ENCODE peak calls at places on chromosomes 12 and 14, in eight cellular contexts. One of them, this sample, is unnamed.

GRCh38 chr14:72554401-72554800 is 339.5 kb downstream of the DPF3 start:
- DNase-seq in GM23338: no peak
- DNase-seq in suprapubic skin: no peak
- DNase-seq in SK-N-SH: no peak
- DNase-seq in transverse colon: no peak
- DNase-seq in HepG2: no peak
- DNase-seq in upper lobe of left lung: no peak
- DNase-seq in Panc1: no peak
- DNase-seq in this sample: no peak

GRCh38 chr12:124445121-124445718 is 122.2 kb downstream of the NCOR2 start:
- DNase-seq in GM23338: no peak
- DNase-seq in suprapubic skin: no peak
- DNase-seq in SK-N-SH: no peak
- DNase-seq in transverse colon: no peak
- DNase-seq in HepG2: no peak
- DNase-seq in upper lobe of left lung: no peak
- DNase-seq in Panc1: no peak
- DNase-seq in this sample: no peak

GRCh38 chr12:115667116-115667515 is 610.4 kb downstream of the MED13L start:
- DNase-seq in GM23338: no peak
- DNase-seq in suprapubic skin: no peak
- DNase-seq in SK-N-SH: no peak
- DNase-seq in transverse colon: no peak
- DNase-seq in HepG2: no peak
- DNase-seq in upper lobe of left lung: no peak
- DNase-seq in Panc1: no peak
- DNase-seq in this sample: no peak

GRCh38 chr12:55757701-55758100 is 14.8 kb downstream of the GDF11 start:
- DNase-seq in GM23338: no peak
- DNase-seq in suprapubic skin: no peak
- DNase-seq in SK-N-SH: no peak
- DNase-seq in transverse colon: no peak
- DNase-seq in HepG2: no peak
- DNase-seq in upper lobe of left lung: no peak
- DNase-seq in Panc1: no peak
- DNase-seq in this sample: no peak

GRCh38 chr14:55707365-55707804 is 127.4 kb downstream of the KTN1 start:
- DNase-seq in GM23338: peak; percentile 53
- DNase-seq in suprapubic skin: no peak
- DNase-seq in SK-N-SH: no peak
- DNase-seq in transverse colon: no peak
- DNase-seq in HepG2: peak; percentile 31
- DNase-seq in upper lobe of left lung: no peak
- DNase-seq in Panc1: no peak
- DNase-seq in this sample: no peak

GRCh38 chr12:47795121-47795813 is 22.2 kb downstream of the SLC48A1 start:
- DNase-seq in GM23338: no peak
- DNase-seq in suprapubic skin: no peak
- DNase-seq in SK-N-SH: no peak
- DNase-seq in transverse colon: no peak
- DNase-seq in HepG2: no peak
- DNase-seq in upper lobe of left lung: no peak
- DNase-seq in Panc1: no peak
- DNase-seq in this sample: no peak

GRCh38 chr12:111093428-111094142 is 173.2 kb upstream of the MYL2 start:
- DNase-seq in GM23338: no peak
- DNase-seq in suprapubic skin: no peak
- DNase-seq in SK-N-SH: no peak
- DNase-seq in transverse colon: no peak
- DNase-seq in HepG2: no peak
- DNase-seq in upper lobe of left lung: no peak
- DNase-seq in Panc1: no peak
- DNase-seq in this sample: no peak

GRCh38 chr12:92110083-92110640 is 35.5 kb downstream of the BTG1 start:
- DNase-seq in GM23338: no peak
- DNase-seq in suprapubic skin: no peak
- DNase-seq in SK-N-SH: no peak
- DNase-seq in transverse colon: no peak
- DNase-seq in HepG2: no peak
- DNase-seq in upper lobe of left lung: no peak
- DNase-seq in Panc1: no peak
- DNase-seq in this sample: no peak

GRCh38 chr14:50759800-50760543 is 71.0 kb downstream of the NIN start:
- DNase-seq in GM23338: no peak
- DNase-seq in suprapubic skin: no peak
- DNase-seq in SK-N-SH: no peak
- DNase-seq in transverse colon: no peak
- DNase-seq in HepG2: no peak
- DNase-seq in upper lobe of left lung: no peak
- DNase-seq in Panc1: no peak
- DNase-seq in this sample: no peak

GRCh38 chr12:67540920-67541624 is 107.5 kb upstream of the DYRK2 start:
- DNase-seq in GM23338: no peak
- DNase-seq in suprapubic skin: no peak
- DNase-seq in SK-N-SH: no peak
- DNase-seq in transverse colon: no peak
- DNase-seq in HepG2: no peak
- DNase-seq in upper lobe of left lung: no peak
- DNase-seq in Panc1: no peak
- DNase-seq in this sample: no peak

GRCh38 chr14:104889374-104889755 is 24.3 kb downstream of the CEP170B start:
- DNase-seq in GM23338: no peak
- DNase-seq in suprapubic skin: no peak
- DNase-seq in SK-N-SH: no peak
- DNase-seq in transverse colon: no peak
- DNase-seq in HepG2: no peak
- DNase-seq in upper lobe of left lung: no peak
- DNase-seq in Panc1: no peak
- DNase-seq in this sample: no peak

GRCh38 chr12:85457026-85457425 is 177.0 kb downstream of the ALX1 start:
- DNase-seq in GM23338: no peak
- DNase-seq in suprapubic skin: no peak
- DNase-seq in SK-N-SH: no peak
- DNase-seq in transverse colon: no peak
- DNase-seq in HepG2: no peak
- DNase-seq in upper lobe of left lung: no peak
- DNase-seq in Panc1: no peak
- DNase-seq in this sample: no peak

GRCh38 chr12:83537428-83538053 is 850.8 kb downstream of the TMTC2 start:
- DNase-seq in GM23338: no peak
- DNase-seq in suprapubic skin: no peak
- DNase-seq in SK-N-SH: no peak
- DNase-seq in transverse colon: no peak
- DNase-seq in HepG2: no peak
- DNase-seq in upper lobe of left lung: no peak
- DNase-seq in Panc1: no peak
- DNase-seq in this sample: no peak

GRCh38 chr12:120844768-120845449 is 59.2 kb downstream of the SPPL3 start:
- DNase-seq in GM23338: no peak
- DNase-seq in suprapubic skin: no peak
- DNase-seq in SK-N-SH: no peak
- DNase-seq in transverse colon: no peak
- DNase-seq in HepG2: no peak
- DNase-seq in upper lobe of left lung: no peak
- DNase-seq in Panc1: no peak
- DNase-seq in this sample: no peak

GRCh38 chr14:52025952-52026510 is 36.7 kb downstream of the RTRAF start:
- DNase-seq in GM23338: no peak
- DNase-seq in suprapubic skin: no peak
- DNase-seq in SK-N-SH: no peak
- DNase-seq in transverse colon: no peak
- DNase-seq in HepG2: no peak
- DNase-seq in upper lobe of left lung: no peak
- DNase-seq in Panc1: no peak
- DNase-seq in this sample: no peak

GRCh38 chr12:23399402-23399933 is 550.0 kb downstream of the SOX5 start:
- DNase-seq in GM23338: peak; percentile 23
- DNase-seq in suprapubic skin: no peak
- DNase-seq in SK-N-SH: peak; percentile 38
- DNase-seq in transverse colon: no peak
- DNase-seq in HepG2: no peak
- DNase-seq in upper lobe of left lung: no peak
- DNase-seq in Panc1: no peak
- DNase-seq in this sample: no peak

GRCh38 chr14:104095426-104096310 is 10.2 kb downstream of the ASPG start:
- DNase-seq in GM23338: no peak
- DNase-seq in suprapubic skin: no peak
- DNase-seq in SK-N-SH: no peak
- DNase-seq in transverse colon: peak; percentile 8
- DNase-seq in HepG2: no peak
- DNase-seq in upper lobe of left lung: no peak
- DNase-seq in Panc1: no peak
- DNase-seq in this sample: no peak

GRCh38 chr14:24135584-24135833 is 485 bp upstream of the PSME1 start:
- DNase-seq in GM23338: no peak
- DNase-seq in suprapubic skin: no peak
- DNase-seq in SK-N-SH: no peak
- DNase-seq in transverse colon: no peak
- DNase-seq in HepG2: no peak
- DNase-seq in upper lobe of left lung: no peak
- DNase-seq in Panc1: no peak
- DNase-seq in this sample: no peak

GRCh38 chr14:75972729-75973480 is 8.9 kb downstream of the TGFB3 start:
- DNase-seq in GM23338: peak; percentile 24
- DNase-seq in suprapubic skin: no peak
- DNase-seq in SK-N-SH: peak; percentile 71
- DNase-seq in transverse colon: no peak
- DNase-seq in HepG2: no peak
- DNase-seq in upper lobe of left lung: no peak
- DNase-seq in Panc1: no peak
- DNase-seq in this sample: no peak

GRCh38 chr12:49798248-49798647 is 30.0 kb downstream of the NCKAP5L start:
- DNase-seq in GM23338: no peak
- DNase-seq in suprapubic skin: no peak
- DNase-seq in SK-N-SH: no peak
- DNase-seq in transverse colon: no peak
- DNase-seq in HepG2: no peak
- DNase-seq in upper lobe of left lung: no peak
- DNase-seq in Panc1: no peak
- DNase-seq in this sample: no peak
- TF ChIP-seq POLR2AphosphoS5 in GM23338: no peak
- TF ChIP-seq POLR2AphosphoS5 in suprapubic skin: no peak
- TF ChIP-seq POLR2AphosphoS5 in SK-N-SH: no peak
- TF ChIP-seq POLR2AphosphoS5 in transverse colon: no peak
- TF ChIP-seq POLR2AphosphoS5 in HepG2: no peak
- TF ChIP-seq POLR2AphosphoS5 in upper lobe of left lung: no peak
- TF ChIP-seq POLR2AphosphoS5 in Panc1: no peak
- TF ChIP-seq POLR2AphosphoS5 in this sample: no peak

GRCh38 chr12:80470403-80470802 is 26.4 kb downstream of the PTPRQ start:
- DNase-seq in GM23338: peak; percentile 52
- DNase-seq in suprapubic skin: no peak
- DNase-seq in SK-N-SH: no peak
- DNase-seq in transverse colon: no peak
- DNase-seq in HepG2: no peak
- DNase-seq in upper lobe of left lung: no peak
- DNase-seq in Panc1: no peak
- DNase-seq in this sample: no peak
- TF ChIP-seq POLR2AphosphoS5 in GM23338: no peak
- TF ChIP-seq POLR2AphosphoS5 in suprapubic skin: no peak
- TF ChIP-seq POLR2AphosphoS5 in SK-N-SH: no peak
- TF ChIP-seq POLR2AphosphoS5 in transverse colon: no peak
- TF ChIP-seq POLR2AphosphoS5 in HepG2: no peak
- TF ChIP-seq POLR2AphosphoS5 in upper lobe of left lung: no peak
- TF ChIP-seq POLR2AphosphoS5 in Panc1: no peak
- TF ChIP-seq POLR2AphosphoS5 in this sample: no peak

DNA sequence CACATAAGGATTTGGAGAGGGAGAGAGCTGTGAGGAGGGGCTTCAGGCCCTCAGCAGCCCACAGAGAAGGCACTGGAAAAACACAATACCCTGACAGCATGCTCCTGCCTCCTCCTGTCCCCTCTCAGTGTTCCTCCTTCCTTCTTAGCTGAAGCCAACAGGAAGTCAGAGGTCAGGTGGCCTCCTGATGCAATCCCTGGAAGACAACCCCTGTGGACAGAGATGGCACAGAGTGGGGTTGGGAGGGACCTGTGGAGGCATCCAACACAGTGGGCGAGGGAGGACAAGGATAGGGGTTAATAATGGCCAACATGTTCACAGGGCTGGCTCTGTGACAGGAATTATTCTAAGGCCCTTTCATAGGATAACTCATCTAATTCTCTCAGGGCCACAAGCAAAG is 15.4 kb upstream of the IFI27L2 start:
- DNase-seq in GM23338: peak; percentile 47
- DNase-seq in suprapubic skin: no peak
- DNase-seq in SK-N-SH: no peak
- DNase-seq in transverse colon: no peak
- DNase-seq in HepG2: no peak
- DNase-seq in upper lobe of left lung: peak; percentile 71
- DNase-seq in Panc1: no peak
- DNase-seq in this sample: no peak
- TF ChIP-seq POLR2AphosphoS5 in GM23338: peak; percentile 26
- TF ChIP-seq POLR2AphosphoS5 in suprapubic skin: no peak
- TF ChIP-seq POLR2AphosphoS5 in SK-N-SH: no peak
- TF ChIP-seq POLR2AphosphoS5 in transverse colon: no peak
- TF ChIP-seq POLR2AphosphoS5 in HepG2: no peak
- TF ChIP-seq POLR2AphosphoS5 in upper lobe of left lung: no peak
- TF ChIP-seq POLR2AphosphoS5 in Panc1: no peak
- TF ChIP-seq POLR2AphosphoS5 in this sample: no peak

DNA sequence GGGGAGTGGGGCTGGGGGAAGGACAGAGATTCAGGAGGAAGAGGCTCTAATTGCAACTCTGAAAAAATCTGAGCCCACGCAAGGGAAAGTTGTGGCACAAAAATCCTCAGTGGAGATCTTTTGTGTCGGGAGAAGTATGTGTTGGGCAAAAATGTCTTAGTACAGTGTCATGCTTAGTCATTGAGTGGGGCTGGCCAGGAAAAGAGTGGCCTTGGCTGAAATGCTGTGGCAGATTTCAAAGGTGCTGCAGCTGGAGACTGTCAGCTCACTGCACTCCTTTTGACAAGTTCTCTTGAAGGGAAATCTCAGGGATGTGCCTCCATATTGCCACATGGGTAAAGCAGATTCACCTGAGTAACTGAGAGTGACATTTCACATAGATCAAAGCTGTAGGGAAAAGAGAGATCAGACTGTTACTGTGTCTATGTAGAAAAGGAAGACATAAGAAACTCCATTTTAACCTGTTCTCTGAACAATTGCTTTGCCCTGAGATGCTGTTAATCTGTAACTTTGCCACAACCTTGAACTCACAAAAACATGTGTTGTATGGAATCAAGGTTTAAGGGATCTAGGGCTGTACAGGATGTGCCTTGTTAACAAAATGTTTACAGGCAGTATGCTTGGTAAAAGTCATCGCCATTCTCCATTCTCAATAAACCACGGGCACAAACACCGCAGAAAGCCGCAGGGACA is 36.0 kb upstream of the GLIPR1 start:
- DNase-seq in GM23338: no peak
- DNase-seq in suprapubic skin: no peak
- DNase-seq in SK-N-SH: no peak
- DNase-seq in transverse colon: no peak
- DNase-seq in HepG2: peak; percentile 44
- DNase-seq in upper lobe of left lung: no peak
- DNase-seq in Panc1: no peak
- DNase-seq in this sample: no peak
- TF ChIP-seq POLR2AphosphoS5 in GM23338: no peak
- TF ChIP-seq POLR2AphosphoS5 in suprapubic skin: no peak
- TF ChIP-seq POLR2AphosphoS5 in SK-N-SH: no peak
- TF ChIP-seq POLR2AphosphoS5 in transverse colon: no peak
- TF ChIP-seq POLR2AphosphoS5 in HepG2: no peak
- TF ChIP-seq POLR2AphosphoS5 in upper lobe of left lung: no peak
- TF ChIP-seq POLR2AphosphoS5 in Panc1: no peak
- TF ChIP-seq POLR2AphosphoS5 in this sample: no peak

GRCh38 chr14:63030113-63030512 is 15.1 kb downstream of the KCNH5 start:
- DNase-seq in GM23338: peak; percentile 23
- DNase-seq in suprapubic skin: no peak
- DNase-seq in SK-N-SH: no peak
- DNase-seq in transverse colon: no peak
- DNase-seq in HepG2: no peak
- DNase-seq in upper lobe of left lung: no peak
- DNase-seq in Panc1: no peak
- DNase-seq in this sample: no peak
- TF ChIP-seq POLR2AphosphoS5 in GM23338: no peak
- TF ChIP-seq POLR2AphosphoS5 in suprapubic skin: no peak
- TF ChIP-seq POLR2AphosphoS5 in SK-N-SH: no peak
- TF ChIP-seq POLR2AphosphoS5 in transverse colon: no peak
- TF ChIP-seq POLR2AphosphoS5 in HepG2: no peak
- TF ChIP-seq POLR2AphosphoS5 in upper lobe of left lung: no peak
- TF ChIP-seq POLR2AphosphoS5 in Panc1: no peak
- TF ChIP-seq POLR2AphosphoS5 in this sample: no peak

This sample was measured in SK-N-MC.